ENCODE peak calls at places on chromosome 1, in nine cellular contexts. M is NCI-H1092 treated with DMSO at 0.1 percent for 48 hours; J is NCI-H774; Q is activated CD8-positive, alpha-beta memory T cell treated with anti-CD3 and anti-CD28 coated beads for 24 hours; E is GM03348; D is endothelial cell of umbilical vein; W is amniotic stem cell; U is cerebellum; O is H9. R is an unnamed sample.
A peak's percentile ranks its signal among the peaks of the same experiment; 100 is the strongest.

GRCh38 chr1:81493102-81493864 is 307.5 kb upstream of the ADGRL2 start:
- DNase-seq in M (no peak), J (no peak), Q (no peak), E (no peak), D (no peak), W (no peak), U (no peak), O (no peak), R (no peak)

GRCh38 chr1:52141513-52142219 is at the start of gene ZFYVE9:
- DNase-seq in M (peak; percentile 57), J (peak; percentile 79), Q (peak; percentile 86), E (peak; percentile 94), D (peak; percentile 79), W (no peak), U (peak; percentile 79), O (peak; percentile 77), R (peak; percentile 74)

GRCh38 chr1:19476440-19477190 is 8.7 kb downstream of the CAPZB start:
- DNase-seq in M (no peak), J (no peak), Q (peak; percentile 68), E (no peak), D (peak; percentile 97), W (no peak), U (no peak), O (no peak), R (no peak)

GRCh38 chr1:33188572-33189275 is 6.9 kb upstream of the TRIM62 start:
- DNase-seq in M (no peak), J (no peak), Q (no peak), E (no peak), D (no peak), W (no peak), U (no peak), O (no peak), R (no peak)

GRCh38 chr1:214569357-214570004 is 18.1 kb upstream of the PTPN14 start:
- DNase-seq in M (no peak), J (no peak), Q (no peak), E (peak; percentile 26), D (peak; percentile 39), W (peak; percentile 24), U (no peak), O (no peak), R (no peak)

GRCh38 chr1:200636681-200637080 is 16.1 kb upstream of the KIF14 start:
- DNase-seq in M (no peak), J (no peak), Q (no peak), E (no peak), D (no peak), W (no peak), U (no peak), O (no peak), R (no peak)

GRCh38 chr1:202113690-202114300 is 8.9 kb upstream of the GPR37L1 start:
- DNase-seq in M (no peak), J (peak; percentile 47), Q (no peak), E (no peak), D (no peak), W (no peak), U (no peak), O (no peak), R (no peak)

GRCh38 chr1:239387304-239388231 is 1.2 kb downstream of the CHRM3 start:
- DNase-seq in M (no peak), J (no peak), Q (peak; percentile 56), E (peak; percentile 8), D (no peak), W (no peak), U (no peak), O (peak; percentile 50), R (no peak)

GRCh38 chr1:9689011-9689706 is 37.6 kb downstream of the PIK3CD start:
- DNase-seq in M (peak; percentile 70), J (no peak), Q (peak; percentile 91), E (peak; percentile 98), D (peak; percentile 28), W (peak; percentile 28), U (peak; percentile 69), O (peak; percentile 94), R (peak; percentile 53)

GRCh38 chr1:234870582-234870981 is 258.1 kb downstream of the TOMM20 start:
- DNase-seq in M (no peak), J (no peak), Q (no peak), E (no peak), D (no peak), W (no peak), U (no peak), O (no peak), R (no peak)

GRCh38 chr1:63189677-63190076 is 132.7 kb upstream of the FOXD3 start:
- DNase-seq in M (peak; percentile 17), J (peak; percentile 84), Q (no peak), E (no peak), D (no peak), W (no peak), U (no peak), O (peak; percentile 77), R (no peak)

GRCh38 chr1:40977721-40978120 is 1.8 kb upstream of the CTPS1 start:
- DNase-seq in M (no peak), J (no peak), Q (no peak), E (peak; percentile 18), D (no peak), W (no peak), U (no peak), O (no peak), R (no peak)

GRCh38 chr1:39157304-39157703 is 47.2 kb upstream of the MACF1 start:
- DNase-seq in M (no peak), J (no peak), Q (no peak), E (no peak), D (no peak), W (no peak), U (no peak), O (no peak), R (no peak)

GRCh38 chr1:162186406-162186805 is 116.9 kb downstream of the NOS1AP start:
- DNase-seq in M (no peak), J (no peak), Q (no peak), E (no peak), D (no peak), W (no peak), U (no peak), O (no peak), R (no peak)

GRCh38 chr1:213277036-213277435 is 226.0 kb downstream of the RPS6KC1 start:
- DNase-seq in M (no peak), J (no peak), Q (no peak), E (no peak), D (peak; percentile 53), W (no peak), U (no peak), O (no peak), R (no peak)

GRCh38 chr1:176938375-176938774 is 226.1 kb downstream of the ASTN1 start:
- DNase-seq in M (no peak), J (no peak), Q (no peak), E (no peak), D (no peak), W (no peak), U (no peak), O (no peak), R (no peak)

GRCh38 chr1:215900684-215901083 is 333.6 kb downstream of the KCTD3 start:
- DNase-seq in M (no peak), J (no peak), Q (no peak), E (no peak), D (no peak), W (no peak), U (peak; percentile 33), O (no peak), R (peak; percentile 86)

GRCh38 chr1:206911064-206911663 is 10.6 kb downstream of the FCMR start:
- DNase-seq in M (peak; percentile 63), J (peak; percentile 16), Q (no peak), E (peak; percentile 85), D (peak; percentile 59), W (peak; percentile 48), U (peak; percentile 50), O (no peak), R (peak; percentile 51)

GRCh38 chr1:186806477-186806876 is 22.3 kb upstream of the PLA2G4A start:
- DNase-seq in M (no peak), J (no peak), Q (no peak), E (no peak), D (peak; percentile 73), W (no peak), U (no peak), O (peak; percentile 32), R (no peak)

GRCh38 chr1:178639326-178639725 is 85.7 kb upstream of the RALGPS2 start:
- DNase-seq in M (no peak), J (no peak), Q (no peak), E (no peak), D (no peak), W (no peak), U (no peak), O (no peak), R (no peak)

GRCh38 chr1:96865731-96866684 is 144.4 kb downstream of the PTBP2 start:
- DNase-seq in M (no peak), J (no peak), Q (no peak), E (peak; percentile 70), D (peak; percentile 81), W (peak; percentile 61), U (no peak), O (no peak), R (no peak)

GRCh38 chr1:171984850-171985485 is 143.7 kb downstream of the DNM3 start:
- DNase-seq in M (peak; percentile 52), J (peak; percentile 38), Q (no peak), E (peak; percentile 56), D (peak; percentile 36), W (no peak), U (peak; percentile 44), O (no peak), R (peak; percentile 66)

GRCh38 chr1:119327436-119328155 is 41.0 kb upstream of the HAO2 start:
- DNase-seq in M (peak; percentile 62), J (no peak), Q (peak; percentile 68), E (peak; percentile 63), D (peak; percentile 50), W (no peak), U (no peak), O (peak; percentile 74), R (peak; percentile 3)

GRCh38 chr1:27538793-27539192 is 48.8 kb upstream of the WASF2 start:
- DNase-seq in M (no peak), J (no peak), Q (no peak), E (peak; percentile 87), D (no peak), W (no peak), U (no peak), O (no peak), R (no peak)